ENCODE peak calls at places on chromosome X, in five cellular contexts. D is H1, R is IMR-90, N is mesenchymal stem cell, Y is neuronal stem cell. F is an unnamed sample.

GRCh38 chrX:124406294-124407013 is 60.1 kb downstream of the SH2D1A start:
- DNase-seq in D (no peak), R (peak), Y (peak), N (peak), F (peak)

GRCh38 chrX:39519213-39519544 is 578.6 kb downstream of the BCOR start:
- DNase-seq in D (no peak), R (no peak), N (no peak), Y (no peak), F (no peak)

GRCh38 chrX:23503835-23504539 is 163.3 kb upstream of the PRDX4 start:
- DNase-seq in N (peak), R (peak), D (no peak), Y (no peak), F (peak)

GRCh38 chrX:118596428-118596827 is 100.8 kb downstream of the DOCK11 start:
- DNase-seq in D (no peak), Y (no peak), N (no peak), R (no peak), F (no peak)

GRCh38 chrX:148500428-148501120 is at the start of gene AFF2:
- DNase-seq in Y (peak), R (no peak), D (no peak), N (peak), F (peak)

GRCh38 chrX:150730719-150731118 is 37.5 kb downstream of the MTMR1 start:
- DNase-seq in D (no peak), Y (no peak), R (peak), N (no peak), F (no peak)

GRCh38 chrX:23749576-23749975 is 6.5 kb upstream of the ACOT9 start:
- DNase-seq in N (no peak), Y (no peak), D (no peak), R (no peak), F (no peak)

GRCh38 chrX:84047339-84047738 is 140.7 kb downstream of the RPS6KA6 start:
- DNase-seq in Y (no peak), D (no peak), R (no peak), N (no peak), F (peak)

GRCh38 chrX:13697976-13698375 is 9.0 kb downstream of the RAB9A start:
- DNase-seq in D (no peak), Y (no peak), N (no peak), R (no peak), F (no peak)

GRCh38 chrX:48897157-48897620 is 379 bp downstream of the TIMM17B start:
- DNase-seq in R (peak), Y (peak), D (no peak), N (peak), F (peak)

GRCh38 chrX:119647089-119647488 is 40.9 kb upstream of the NKRF start:
- DNase-seq in Y (no peak), N (no peak), R (no peak), D (no peak), F (no peak)

DNA sequence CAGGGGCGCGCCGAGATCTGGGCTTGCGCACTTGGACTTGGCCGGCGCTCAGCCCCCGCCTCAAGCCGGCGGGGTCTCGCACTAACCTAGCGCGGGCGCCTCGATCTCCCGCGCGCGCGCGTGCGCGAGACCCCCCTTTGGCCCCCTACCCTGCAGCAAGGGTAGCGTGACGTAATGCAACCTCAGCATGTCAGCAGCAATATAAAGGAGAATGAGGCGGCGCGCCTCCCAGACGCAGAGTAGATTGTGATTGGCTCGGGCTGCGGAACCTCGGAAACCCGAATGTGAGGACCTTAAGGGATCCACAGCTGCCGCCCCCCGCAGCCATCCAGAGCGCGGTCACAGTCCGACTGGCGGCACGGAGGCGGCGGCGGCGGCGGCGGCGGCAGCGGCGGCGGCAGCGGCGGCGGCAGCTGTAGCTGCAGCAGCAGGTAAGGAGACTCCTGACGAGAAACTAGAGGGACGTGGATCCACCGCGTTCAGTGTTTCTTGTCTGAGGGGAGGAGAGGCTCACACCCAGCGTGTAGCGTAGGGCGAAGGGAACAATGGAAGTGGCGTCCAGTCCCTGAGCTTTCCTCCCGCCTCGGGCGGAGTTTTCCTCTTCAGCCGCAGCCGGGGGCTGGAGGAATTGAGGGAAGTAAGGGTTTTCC is at the start of the genes SATL1 and ZNF711:
- DNase-seq in N (peak), Y (peak), R (peak), D (peak), F (peak)
- H3K18ac ChIP-seq in N (peak), Y (peak), R (no peak), D (peak), F (peak)

GRCh38 chrX:72296991-72297390 is 8.7 kb downstream of the CITED1 start:
- DNase-seq in Y (no peak), N (no peak), D (no peak), R (no peak), F (no peak)
- H2BK5ac ChIP-seq in Y (no peak), N (no peak), D (no peak), R (no peak), F (no peak)

GRCh38 chrX:20265726-20266681 is 705 bp downstream of the RPS6KA3 start:
- DNase-seq in R (peak), D (no peak), N (peak), Y (no peak), F (peak)

GRCh38 chrX:20265221-20265725 is 1.4 kb downstream of the RPS6KA3 start:
- DNase-seq in R (peak), Y (no peak), D (no peak), N (peak), F (peak)

GRCh38 chrX:20267924-20268701 is 1.4 kb upstream of the RPS6KA3 start:
- DNase-seq in N (peak), R (no peak), Y (no peak), D (no peak), F (peak)

GRCh38 chrX:20266810-20267598 is at the start of gene RPS6KA3:
- DNase-seq in R (peak), Y (peak), D (peak), N (peak), F (peak)

DNA sequence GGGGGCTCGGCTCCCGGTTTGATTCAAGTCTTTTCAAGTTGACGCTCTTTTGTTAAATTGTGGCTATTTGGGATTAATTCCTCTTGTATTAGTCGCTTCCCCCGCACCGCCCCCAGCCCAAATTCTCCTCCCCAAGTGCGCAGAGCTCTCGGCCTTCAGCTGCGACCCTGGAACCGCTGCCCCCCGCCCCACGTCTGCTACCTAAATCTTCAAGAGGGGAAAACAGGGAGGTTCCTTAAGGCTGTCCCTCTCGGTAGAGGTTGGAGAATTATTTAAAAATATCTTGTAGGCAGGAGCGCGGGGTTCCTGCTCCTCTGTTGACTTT is 852 bp upstream of the RPS6KA3 start:
- DNase-seq in D (no peak), N (no peak), Y (no peak), R (peak), F (no peak)
- H3K18ac ChIP-seq in D (no peak), N (peak), Y (peak), R (no peak), F (peak)

DNA sequence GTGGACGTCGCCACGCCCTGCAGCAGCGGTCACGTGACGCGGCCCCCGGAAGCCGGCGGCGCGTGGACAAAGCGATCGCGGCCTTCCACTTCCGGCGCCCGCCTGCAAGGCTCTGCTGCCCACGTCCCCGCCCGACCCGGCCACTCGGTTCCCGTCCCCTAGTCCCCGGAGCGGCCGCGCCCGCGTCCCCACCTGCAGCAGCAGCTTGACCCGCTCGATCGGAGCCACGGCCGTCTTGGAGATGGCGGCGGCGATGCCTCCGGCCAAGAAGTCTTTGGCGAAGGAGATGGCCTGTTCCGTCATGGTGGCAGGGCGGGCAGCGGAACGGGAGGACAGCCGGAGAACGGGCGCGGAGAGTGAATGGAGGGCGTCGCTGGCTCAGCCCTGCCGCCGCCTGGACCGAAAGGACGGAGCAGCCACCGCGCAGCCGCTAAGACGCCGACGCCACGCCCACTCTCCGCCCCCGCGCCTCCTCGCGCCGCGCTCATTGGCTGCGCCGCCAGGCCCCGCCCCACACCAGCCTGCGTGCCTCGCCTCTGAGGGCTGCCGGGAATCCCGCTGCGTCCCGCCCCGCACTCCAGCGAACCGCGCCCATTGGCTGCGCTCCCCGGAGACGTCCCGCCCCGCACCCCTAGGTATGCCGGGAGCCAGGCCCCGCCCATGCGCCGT is at the start of gene SLC25A6:
- DNase-seq in D (peak), Y (peak), N (peak), R (peak), F (peak)
- H2BK5ac ChIP-seq in D (peak), Y (peak), N (peak), R (peak), F (peak)

GRCh38 chrX:10174810-10175209 is 18.0 kb downstream of the CLCN4 start:
- DNase-seq in D (no peak), R (peak), N (peak), Y (no peak), F (no peak)

GRCh38 chrX:10172867-10173266 is 16.1 kb downstream of the CLCN4 start:
- DNase-seq in D (no peak), N (peak), R (peak), Y (peak), F (peak)

GRCh38 chrX:10173331-10173900 is 16.6 kb downstream of the CLCN4 start:
- DNase-seq in N (peak), Y (peak), R (peak), D (peak), F (peak)

GRCh38 chrX:10175317-10175871 is 18.6 kb downstream of the CLCN4 start:
- DNase-seq in Y (no peak), N (peak), D (no peak), R (peak), F (no peak)

GRCh38 chrX:10174051-10174450 is 17.3 kb downstream of the CLCN4 start:
- DNase-seq in D (no peak), N (no peak), R (no peak), Y (no peak), F (no peak)
- H3K18ac ChIP-seq in D (peak), N (peak), R (peak), Y (peak), F (no peak)

DNA sequence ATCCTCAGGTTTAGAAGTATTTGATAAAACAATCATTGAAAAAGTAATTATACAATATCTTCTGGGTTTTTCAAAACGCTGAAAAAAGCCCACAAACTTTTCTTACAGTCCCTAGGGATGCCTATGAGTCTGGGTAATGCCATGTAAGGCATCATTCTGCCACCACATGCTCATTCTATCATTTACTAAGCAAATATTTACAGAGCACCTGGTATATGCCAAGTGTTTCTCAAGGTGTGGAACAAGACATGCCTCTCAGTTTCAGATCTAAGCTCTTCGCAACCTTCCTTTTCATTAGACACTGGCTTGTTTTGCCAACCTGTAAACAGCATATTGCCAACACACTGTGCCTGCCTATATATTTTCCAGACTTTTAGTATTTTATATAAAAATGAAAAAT is 17.7 kb downstream of the MID1 start:
- DNase-seq in Y (no peak), N (no peak), D (no peak), R (no peak), F (no peak)
- H2BK5ac ChIP-seq in Y (no peak), N (no peak), D (no peak), R (no peak), F (no peak)